ENCODE peak calls at places on chromosomes 11 and 22, in six cellular contexts. L is GM06990, D is cardiac muscle cell, M is hepatocyte, N is neural progenitor cell, J is nephron progenitor cell. U is an unnamed sample.
A peak's percentile ranks its signal among the peaks of the same experiment; 100 is the strongest.

GRCh38 chr22:33842421-33843094 is 77.7 kb downstream of the LARGE1 start:
- DNase-seq in J (no peak), M (no peak), L (no peak), N (no peak), D (no peak), U (no peak)

GRCh38 chr22:24431309-24432034 is 4.1 kb downstream of the ADORA2A start:
- DNase-seq in L (no peak), D (no peak), J (no peak), M (no peak), N (no peak), U (no peak)

GRCh38 chr22:33666661-33667619 is 253.3 kb downstream of the LARGE1 start:
- DNase-seq in N (peak; percentile 50), J (no peak), D (no peak), M (no peak), L (no peak), U (no peak)

GRCh38 chr11:112989198-112989597 is 28.0 kb downstream of the NCAM1 start:
- DNase-seq in J (no peak), N (no peak), M (no peak), L (no peak), D (no peak), U (no peak)

GRCh38 chr11:45896392-45897068 is 10.5 kb downstream of the FREY1 start:
- DNase-seq in J (peak; percentile 79), D (no peak), N (peak; percentile 84), M (no peak), L (no peak), U (no peak)

GRCh38 chr11:133948711-133949110 is 8.1 kb downstream of the IGSF9B start:
- DNase-seq in D (no peak), J (no peak), L (no peak), M (no peak), N (no peak), U (no peak)

GRCh38 chr11:27183672-27184457 is 143.2 kb downstream of the BBOX1 start:
- DNase-seq in D (peak; percentile 82), M (peak; percentile 81), J (peak; percentile 54), L (no peak), N (peak; percentile 75), U (no peak)

GRCh38 chr22:31926969-31927368 is 17.4 kb upstream of the YWHAH start:
- DNase-seq in L (no peak), N (peak; percentile 60), D (no peak), J (no peak), M (no peak), U (no peak)

GRCh38 chr11:72328366-72329224 is 84.6 kb upstream of the PHOX2A start:
- DNase-seq in M (no peak), L (no peak), N (no peak), D (peak; percentile 66), J (no peak), U (no peak)
- TF ChIP-seq CTCF in M (no peak), L (peak; percentile 8), N (peak; percentile 8), D (no peak), J (no peak), U (no peak)

DNA sequence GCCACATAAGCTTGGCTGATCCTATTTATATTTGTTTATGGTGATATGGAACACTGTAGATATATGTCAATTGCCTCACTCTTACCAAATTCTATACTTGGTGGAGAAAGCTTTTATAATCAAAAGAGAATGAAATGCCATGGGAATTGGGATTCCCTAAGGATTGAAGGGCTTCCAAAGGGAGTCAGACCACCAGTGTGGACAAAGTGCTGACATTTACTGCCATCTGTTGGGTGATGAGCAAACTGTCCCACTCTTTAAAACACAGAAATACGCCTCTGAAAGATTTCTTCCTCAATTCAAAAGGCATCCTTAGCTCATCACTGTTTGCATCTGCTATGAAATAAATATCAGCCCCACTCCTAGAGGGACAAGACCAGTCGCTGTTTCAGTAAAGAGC is 7.1 kb downstream of the SLC1A2 start:
- DNase-seq in M (no peak), J (no peak), D (peak; percentile 21), N (peak; percentile 56), L (no peak), U (no peak)
- TF ChIP-seq CTCF in M (peak; percentile 48), J (peak; percentile 52), D (peak; percentile 32), N (peak; percentile 61), L (peak; percentile 48), U (no peak)

GRCh38 chr22:38490915-38491314 is 15.2 kb downstream of the DDX17 start:
- DNase-seq in L (no peak), M (peak; percentile 70), D (peak; percentile 70), N (no peak), J (no peak), U (no peak)

GRCh38 chr22:38494498-38494897 is 11.6 kb downstream of the DDX17 start:
- DNase-seq in D (peak; percentile 51), L (no peak), M (no peak), J (no peak), N (no peak), U (no peak)

GRCh38 chr22:38497869-38498268 is 8.2 kb downstream of the DDX17 start:
- DNase-seq in J (no peak), M (no peak), L (no peak), D (no peak), N (no peak), U (no peak)

GRCh38 chr22:38491707-38492348 is 14.3 kb downstream of the DDX17 start:
- DNase-seq in M (no peak), D (no peak), L (no peak), J (no peak), N (no peak), U (no peak)

GRCh38 chr22:38494939-38495338 is 11.2 kb downstream of the DDX17 start:
- DNase-seq in D (no peak), M (no peak), L (no peak), N (no peak), J (no peak), U (no peak)
- TF ChIP-seq CTCF in D (no peak), M (no peak), L (no peak), N (peak; percentile 10), J (no peak), U (no peak)

GRCh38 chr11:32231909-32232493 is 141.1 kb downstream of the RCN1 start:
- DNase-seq in D (peak; percentile 54), L (no peak), N (peak; percentile 70), J (peak; percentile 29), M (peak; percentile 48), U (no peak)
- TF ChIP-seq CTCF in D (peak; percentile 83), L (peak; percentile 88), N (peak; percentile 79), J (peak; percentile 67), M (peak; percentile 52), U (no peak)

GRCh38 chr11:130727715-130728114 is 188.6 kb downstream of the SNX19 start:
- DNase-seq in M (no peak), L (no peak), N (no peak), D (no peak), J (no peak), U (no peak)
- TF ChIP-seq CTCF in M (no peak), L (no peak), N (no peak), D (no peak), J (no peak), U (no peak)

GRCh38 chr11:43504316-43504950 is 145.7 kb downstream of the TTC17 start:
- DNase-seq in J (peak; percentile 15), N (peak; percentile 67), L (no peak), D (peak; percentile 25), M (no peak), U (no peak)

GRCh38 chr11:43507171-43507570 is 148.5 kb downstream of the TTC17 start:
- DNase-seq in L (no peak), D (no peak), N (no peak), J (no peak), M (no peak), U (no peak)

GRCh38 chr11:43505171-43505570 is 146.5 kb downstream of the TTC17 start:
- DNase-seq in M (no peak), D (no peak), J (no peak), N (no peak), L (no peak), U (no peak)

GRCh38 chr11:43508511-43508918 is 149.8 kb downstream of the TTC17 start:
- DNase-seq in N (no peak), D (peak; percentile 52), L (no peak), J (no peak), M (peak; percentile 37), U (no peak)

GRCh38 chr11:43503417-43503816 is 144.7 kb downstream of the TTC17 start:
- DNase-seq in J (no peak), N (no peak), L (no peak), M (no peak), D (no peak), U (no peak)
- TF ChIP-seq CTCF in J (no peak), N (no peak), L (no peak), M (no peak), D (peak; percentile 20), U (no peak)

DNA sequence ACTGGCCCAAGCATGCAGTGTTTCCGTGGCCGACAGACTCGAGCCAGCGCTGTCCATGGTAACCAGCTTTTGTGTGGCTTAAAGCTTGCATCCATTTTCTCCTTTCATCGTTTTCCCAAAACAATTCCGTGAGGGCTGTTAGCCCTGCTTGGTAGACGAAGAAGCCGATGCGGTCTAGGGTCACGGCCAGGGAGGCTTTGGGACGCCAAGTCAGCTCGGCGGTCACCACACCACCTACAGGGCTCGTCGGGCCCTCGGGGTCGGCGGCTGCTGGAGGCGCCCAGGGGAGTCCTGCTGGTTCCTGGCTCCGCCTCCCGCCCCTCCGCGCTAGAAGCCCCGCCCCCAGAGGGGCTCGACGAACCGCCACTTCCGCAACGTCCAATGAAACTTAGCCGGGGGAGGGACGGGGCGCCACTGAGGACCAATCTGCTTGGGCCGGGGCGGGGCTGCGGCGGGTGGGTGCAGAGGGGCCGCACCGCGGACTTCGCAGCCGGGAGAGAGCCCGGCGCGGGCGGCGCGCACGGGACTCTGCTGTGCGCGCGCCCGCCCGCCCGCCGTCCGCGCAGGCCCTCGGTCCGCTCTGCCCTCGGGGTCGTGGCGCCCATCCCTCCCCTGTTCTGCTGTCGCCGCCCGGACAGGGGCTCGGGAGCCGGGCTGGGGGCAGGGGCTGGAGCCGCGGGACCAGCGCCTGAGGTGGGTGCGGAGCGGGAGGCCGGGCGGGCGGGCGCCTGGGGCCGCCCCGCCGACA is at the start of gene TIGD3:
- DNase-seq in L (peak; percentile 96), D (peak; percentile 97), J (peak; percentile 99), N (peak; percentile 99), M (peak; percentile 98), U (peak; percentile 96)
- TF ChIP-seq CTCF in L (no peak), D (no peak), J (no peak), N (no peak), M (no peak), U (no peak)

DNA sequence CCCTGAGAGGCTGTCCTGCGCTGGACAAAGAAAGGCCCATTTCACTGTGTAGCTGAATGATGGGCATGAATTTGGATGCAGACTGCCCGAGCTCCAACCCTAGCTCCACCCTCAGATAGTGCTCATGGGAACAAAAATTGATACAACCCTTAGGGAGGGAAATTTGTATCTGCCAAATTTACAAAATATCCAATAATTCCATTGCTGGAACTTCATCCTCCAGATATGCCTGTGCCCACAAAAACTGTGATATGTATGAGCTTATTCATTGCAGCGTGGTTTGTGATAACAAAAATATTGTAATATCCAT is 2.1 kb downstream of the MS4A8 start:
- DNase-seq in J (no peak), L (no peak), M (no peak), N (no peak), D (no peak), U (no peak)
- TF ChIP-seq CTCF in J (no peak), L (no peak), M (no peak), N (no peak), D (no peak), U (no peak)

GRCh38 chr11:119018074-119018938 is at the start of the genes RPS25 and TRAPPC4:
- DNase-seq in M (peak; percentile 97), L (peak; percentile 92), N (peak; percentile 96), J (peak; percentile 90), D (peak; percentile 97), U (peak; percentile 90)
- TF ChIP-seq CTCF in M (no peak), L (no peak), N (peak; percentile 3), J (no peak), D (no peak), U (no peak)

U was measured in activated B cell treated with CpG ODN at 0.5 μM for 24 hours.